ENCODE peak calls at places on chromosomes 4 and X, in nine cellular contexts. Y, P, C, W, H, A, D, Z and X are unnamed samples. For H3K4me1, the result is how much of the 10 kb centered on the place peaks cover.

GRCh38 chrX:107154787-107155620 is 36.4 kb upstream of the RBM41 start:
- DNase-seq in A (no peak), H (peak), D (no peak), Z (no peak), C (no peak), W (no peak), Y (no peak), P (peak), X (no peak)

GRCh38 chr4:67885727-67886126 is 1.9 kb upstream of the TMPRSS11D start:
- DNase-seq in H (peak), D (no peak), A (no peak), Y (no peak), C (no peak), P (peak), Z (no peak), W (no peak), X (no peak)

GRCh38 chrX:129690435-129690834 is 35.7 kb upstream of the APLN start:
- DNase-seq in H (peak), Z (no peak), D (no peak), C (no peak), A (no peak), P (no peak), Y (no peak), W (no peak), X (no peak)

GRCh38 chrX:10325606-10326005 is 168.8 kb downstream of the CLCN4 start:
- DNase-seq in Y (no peak), A (no peak), H (peak), Z (no peak), W (no peak), D (no peak), P (no peak), C (no peak), X (no peak)

GRCh38 chrX:72018277-72019112 is 107.8 kb downstream of the NHSL2 start:
- DNase-seq in Y (peak), A (peak), C (peak), P (peak), H (peak), W (peak), D (peak), Z (peak), X (peak)

GRCh38 chr4:184688447-184688846 is 38.9 kb downstream of the PRIMPOL start:
- DNase-seq in W (peak), C (no peak), D (no peak), Z (no peak), P (peak), A (no peak), H (peak), Y (no peak), X (no peak)

GRCh38 chr4:24991015-24991414 is 39.7 kb downstream of the LGI2 start:
- DNase-seq in A (no peak), W (no peak), D (no peak), H (peak), Y (no peak), C (no peak), P (peak), Z (no peak), X (no peak)

GRCh38 chr4:108493596-108493931 is 126.8 kb upstream of the RPL34 start:
- DNase-seq in C (no peak), D (no peak), W (no peak), Y (no peak), A (no peak), P (no peak), H (no peak), Z (no peak), X (no peak)

GRCh38 chr4:64584125-64584524 is 174.9 kb upstream of the TECRL start:
- DNase-seq in Z (no peak), Y (no peak), A (no peak), H (no peak), P (no peak), C (no peak), W (no peak), D (no peak), X (no peak)

GRCh38 chrX:49155243-49155899 is 7.2 kb upstream of the MAGIX start:
- DNase-seq in Z (no peak), D (peak), A (no peak), H (peak), P (peak), Y (no peak), W (peak), C (no peak), X (no peak)

GRCh38 chr4:83810428-83810827 is 274.5 kb downstream of the GPAT3 start:
- DNase-seq in A (no peak), H (no peak), P (no peak), C (no peak), Y (no peak), D (no peak), W (no peak), Z (no peak), X (no peak)

GRCh38 chr4:36285784-36286480 is 4.5 kb downstream of the DTHD1 start:
- DNase-seq in D (peak), Z (no peak), H (no peak), A (no peak), C (no peak), P (peak), Y (no peak), W (no peak), X (no peak)

GRCh38 chr4:54930226-54930625 is 195.2 kb downstream of the KDR start:
- DNase-seq in Y (no peak), C (no peak), Z (no peak), W (no peak), D (no peak), A (no peak), P (peak), H (no peak), X (no peak)

GRCh38 chr4:161813889-161814288 is 349.9 kb downstream of the FSTL5 start:
- DNase-seq in A (no peak), Z (no peak), W (no peak), D (no peak), P (no peak), H (no peak), C (no peak), Y (no peak), X (no peak)

GRCh38 chr4:161817822-161818412 is 345.9 kb downstream of the FSTL5 start:
- DNase-seq in W (no peak), C (no peak), H (no peak), Z (no peak), D (no peak), P (no peak), A (no peak), Y (no peak), X (no peak)

GRCh38 chr4:161813389-161813788 is 350.4 kb downstream of the FSTL5 start:
- DNase-seq in C (no peak), H (no peak), P (no peak), D (no peak), A (no peak), Y (no peak), Z (no peak), W (no peak), X (no peak)

GRCh38 chr4:161815841-161816240 is 348.0 kb downstream of the FSTL5 start:
- DNase-seq in Z (no peak), C (no peak), Y (no peak), A (no peak), H (no peak), P (no peak), W (no peak), D (no peak), X (no peak)

DNA sequence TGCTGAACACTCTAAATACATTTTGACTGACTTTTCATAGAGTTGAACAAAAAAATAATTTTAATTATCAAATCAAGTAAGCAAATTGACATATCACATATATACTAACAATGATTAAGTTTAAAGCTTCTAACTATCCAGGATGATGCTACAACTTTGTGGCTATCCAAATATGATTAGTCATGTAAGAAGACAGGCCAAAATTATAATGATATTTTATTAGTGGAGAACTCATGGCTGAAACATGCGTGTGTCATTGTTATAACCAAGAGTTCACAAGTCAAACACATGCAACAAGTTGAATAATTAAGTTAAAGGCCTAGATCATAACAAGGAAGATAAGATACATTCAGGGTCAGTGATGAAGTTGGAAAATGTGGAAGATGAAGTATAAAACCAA is 346.8 kb downstream of the FSTL5 start:
- DNase-seq in D (no peak), A (no peak), P (peak), W (no peak), Z (no peak), C (no peak), H (no peak), Y (no peak), X (no peak)
- TF ChIP-seq CTCF in D (no peak), A (no peak), P (no peak), W (no peak), Z (no peak), C (no peak), H (no peak), Y (no peak), X (no peak)

DNA sequence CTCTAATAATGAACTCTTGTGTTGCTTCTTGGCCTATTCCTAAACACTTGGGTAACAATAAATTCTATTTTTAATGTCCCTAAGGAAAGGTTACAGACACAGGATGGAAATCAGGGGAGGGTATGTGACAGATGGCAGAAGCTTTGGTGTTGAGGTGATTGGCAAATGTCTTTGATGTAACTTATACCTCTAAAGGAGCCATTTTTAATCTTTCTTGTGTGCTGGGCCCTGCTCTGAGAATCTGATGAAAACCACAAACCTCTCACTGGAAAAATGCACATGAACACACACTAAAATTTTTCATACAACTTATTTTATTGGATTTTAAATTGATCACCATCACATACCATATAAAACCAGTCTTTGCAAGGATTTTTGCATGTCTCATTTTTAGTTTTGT is 17.7 kb downstream of the FRYL start:
- DNase-seq in C (no peak), A (no peak), P (no peak), Y (no peak), D (no peak), Z (no peak), W (no peak), H (no peak), X (no peak)
- H3K4me1 ChIP-seq in C (under half), A (under half), P (under half), Y (under half), D (under half), Z (under half), W (under half), H (under half), X (under half)

GRCh38 chr4:110472583-110473329 is 3.2 kb upstream of the ENPEP start:
- DNase-seq in P (no peak), D (no peak), Z (no peak), C (no peak), W (peak), A (no peak), Y (no peak), H (no peak), X (no peak)
- TF ChIP-seq CTCF in P (no peak), D (no peak), Z (no peak), C (no peak), W (peak), A (no peak), Y (no peak), H (no peak), X (no peak)

GRCh38 chr4:113452152-113452551 is 309.4 kb downstream of the CAMK2D start:
- DNase-seq in Z (no peak), H (no peak), D (no peak), A (no peak), Y (no peak), P (no peak), C (no peak), W (no peak), X (no peak)
- H3K4me1 ChIP-seq in Z (under half), H (under half), D (under half), A (under half), Y (under half), P (under half), C (under half), W (under half), X (under half)

DNA sequence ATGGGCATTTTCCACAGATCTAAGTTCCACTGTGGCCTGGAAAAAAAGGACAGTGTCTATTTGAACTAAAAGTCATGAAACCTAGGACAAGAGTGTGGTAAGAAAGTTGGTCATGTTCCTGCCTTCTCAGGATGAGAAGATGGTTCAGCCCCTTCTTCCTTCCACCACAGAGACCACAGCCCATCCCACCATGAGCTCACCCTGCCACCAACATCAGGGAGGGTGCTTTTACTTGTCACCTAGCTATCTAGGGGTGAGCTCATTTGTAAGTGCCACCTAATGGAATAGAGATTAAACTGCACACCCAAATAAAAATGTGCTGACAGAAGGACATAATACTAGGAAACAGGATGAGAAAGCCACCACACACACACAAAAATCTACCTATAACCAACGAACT is 235.9 kb downstream of the SPIN4 start:
- DNase-seq in Z (no peak), A (no peak), C (no peak), Y (no peak), H (no peak), P (no peak), D (no peak), W (no peak), X (no peak)
- TF ChIP-seq CTCF in Z (no peak), A (no peak), C (no peak), Y (no peak), H (no peak), P (no peak), D (no peak), W (no peak), X (no peak)

GRCh38 chr4:173698557-173699262 is 168.7 kb upstream of the HAND2 start:
- DNase-seq in A (no peak), C (no peak), Z (no peak), H (no peak), W (no peak), D (no peak), P (no peak), Y (no peak), X (no peak)

GRCh38 chr4:173696011-173696410 is 166.0 kb upstream of the HAND2 start:
- DNase-seq in P (no peak), Z (no peak), C (no peak), A (no peak), D (no peak), Y (no peak), H (no peak), W (no peak), X (no peak)

GRCh38 chr4:173699841-173700475 is 169.9 kb upstream of the HAND2 start:
- DNase-seq in Y (no peak), D (no peak), A (no peak), C (no peak), H (no peak), P (no peak), Z (no peak), W (no peak), X (no peak)

GRCh38 chr4:173696551-173696950 is 166.5 kb upstream of the HAND2 start:
- DNase-seq in W (no peak), Y (no peak), A (no peak), P (no peak), C (no peak), Z (no peak), H (no peak), D (no peak), X (no peak)

DNA sequence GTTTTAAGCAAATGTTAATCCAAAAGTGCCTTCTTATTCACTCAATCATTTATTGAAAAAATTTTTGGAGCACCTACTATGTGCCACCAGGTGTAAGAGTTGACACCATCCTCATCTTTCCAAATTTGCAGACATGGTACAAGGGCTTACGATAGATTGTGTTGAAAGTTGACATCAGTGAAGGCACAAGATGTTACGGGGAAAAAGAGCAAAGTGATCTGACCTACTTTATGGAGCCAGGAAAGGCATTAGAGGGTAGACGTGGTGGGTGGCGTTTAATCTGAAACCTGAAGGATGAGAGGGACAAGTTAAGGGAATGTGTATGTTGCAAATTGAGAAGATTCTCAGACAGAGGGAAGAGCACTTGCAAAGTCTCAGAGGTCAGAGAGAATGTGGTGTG is 167.8 kb upstream of the HAND2 start:
- DNase-seq in C (no peak), Z (no peak), Y (no peak), H (no peak), W (no peak), P (no peak), A (no peak), D (no peak), X (no peak)
- H3K4me1 ChIP-seq in C (under half), Z (under half), Y (under half), H (under half), W (under half), P (under half), A (under half), D (under half), X (under half)

GRCh38 chrX:38379088-38379487 is 26.7 kb downstream of the OTC start:
- DNase-seq in W (no peak), C (no peak), Z (no peak), Y (no peak), A (no peak), D (no peak), P (no peak), H (no peak), X (no peak)

GRCh38 chrX:38376747-38377146 is 24.3 kb downstream of the OTC start:
- DNase-seq in H (no peak), Y (no peak), W (no peak), D (no peak), P (no peak), Z (no peak), C (no peak), A (no peak), X (no peak)

GRCh38 chrX:38374431-38374830 is 22.0 kb downstream of the OTC start:
- DNase-seq in Z (no peak), P (no peak), H (no peak), A (no peak), W (no peak), C (no peak), D (no peak), Y (no peak), X (no peak)

GRCh38 chrX:38375888-38376287 is 23.5 kb downstream of the OTC start:
- DNase-seq in W (peak), Z (no peak), A (no peak), H (peak), Y (no peak), D (no peak), P (peak), C (no peak), X (no peak)
- TF ChIP-seq CTCF in W (peak), Z (no peak), A (no peak), H (peak), Y (peak), D (peak), P (peak), C (peak), X (peak)